ENCODE peak calls at places on chromosomes 11 and 22, in seven cellular contexts. One of them, this sample, is unnamed.

GRCh38 chr11:65546217-65546958 is 11.8 kb downstream of the LTBP3 start:
- DNase-seq in activated T-cell treated with anti-CD3 and anti-CD28 coated beads, Interleukin-2, amount 50 U/mL, for 1 hour: peak; percentile 100
- DNase-seq in CD4-positive, alpha-beta T cell: peak; percentile 98
- DNase-seq in body of pancreas: peak; percentile 97
- DNase-seq in Calu3: peak; percentile 99
- DNase-seq in MM.1S: peak; percentile 96
- DNase-seq in natural killer cell: peak; percentile 99
- DNase-seq in this sample: peak; percentile 94

GRCh38 chr11:124582565-124582964 is 12.8 kb downstream of the OR8A1 start:
- DNase-seq in CD4-positive, alpha-beta T cell: no peak
- DNase-seq in natural killer cell: no peak
- DNase-seq in MM.1S: no peak
- DNase-seq in Calu3: no peak
- DNase-seq in body of pancreas: no peak
- DNase-seq in activated T-cell treated with anti-CD3 and anti-CD28 coated beads, Interleukin-2, amount 50 U/mL, for 1 hour: no peak
- DNase-seq in this sample: no peak

GRCh38 chr22:41360126-41360525 is 21.6 kb upstream of the TEF start:
- DNase-seq in MM.1S: no peak
- DNase-seq in natural killer cell: no peak
- DNase-seq in body of pancreas: no peak
- DNase-seq in CD4-positive, alpha-beta T cell: no peak
- DNase-seq in Calu3: peak; percentile 27
- DNase-seq in activated T-cell treated with anti-CD3 and anti-CD28 coated beads, Interleukin-2, amount 50 U/mL, for 1 hour: no peak
- DNase-seq in this sample: no peak

GRCh38 chr22:49234459-49234858 is 593.2 kb downstream of the BRD1 start:
- DNase-seq in Calu3: no peak
- DNase-seq in MM.1S: no peak
- DNase-seq in body of pancreas: no peak
- DNase-seq in natural killer cell: no peak
- DNase-seq in CD4-positive, alpha-beta T cell: no peak
- DNase-seq in activated T-cell treated with anti-CD3 and anti-CD28 coated beads, Interleukin-2, amount 50 U/mL, for 1 hour: no peak
- DNase-seq in this sample: no peak

GRCh38 chr11:111736191-111736590 is 30.0 kb downstream of the PPP2R1B start:
- DNase-seq in activated T-cell treated with anti-CD3 and anti-CD28 coated beads, Interleukin-2, amount 50 U/mL, for 1 hour: no peak
- DNase-seq in body of pancreas: no peak
- DNase-seq in MM.1S: no peak
- DNase-seq in natural killer cell: no peak
- DNase-seq in CD4-positive, alpha-beta T cell: no peak
- DNase-seq in Calu3: no peak
- DNase-seq in this sample: no peak

GRCh38 chr11:111422494-111423249 is 43.6 kb upstream of the POU2AF1 start:
- DNase-seq in Calu3: peak; percentile 72
- DNase-seq in natural killer cell: no peak
- DNase-seq in body of pancreas: peak; percentile 73
- DNase-seq in MM.1S: peak; percentile 73
- DNase-seq in activated T-cell treated with anti-CD3 and anti-CD28 coated beads, Interleukin-2, amount 50 U/mL, for 1 hour: peak; percentile 52
- DNase-seq in CD4-positive, alpha-beta T cell: peak; percentile 31
- DNase-seq in this sample: peak; percentile 86

GRCh38 chr11:67389477-67389876 is 2.3 kb upstream of the RAD9A start:
- DNase-seq in activated T-cell treated with anti-CD3 and anti-CD28 coated beads, Interleukin-2, amount 50 U/mL, for 1 hour: peak; percentile 66
- DNase-seq in MM.1S: peak; percentile 45
- DNase-seq in natural killer cell: peak; percentile 50
- DNase-seq in CD4-positive, alpha-beta T cell: peak; percentile 37
- DNase-seq in body of pancreas: peak; percentile 61
- DNase-seq in Calu3: peak; percentile 81
- DNase-seq in this sample: peak; percentile 69

GRCh38 chr11:108286369-108286768 is 63.5 kb downstream of the ATM start:
- DNase-seq in Calu3: no peak
- DNase-seq in body of pancreas: no peak
- DNase-seq in activated T-cell treated with anti-CD3 and anti-CD28 coated beads, Interleukin-2, amount 50 U/mL, for 1 hour: no peak
- DNase-seq in natural killer cell: no peak
- DNase-seq in CD4-positive, alpha-beta T cell: no peak
- DNase-seq in MM.1S: no peak
- DNase-seq in this sample: no peak

GRCh38 chr22:47377926-47378560 is 615.6 kb downstream of the TBC1D22A start:
- DNase-seq in MM.1S: no peak
- DNase-seq in natural killer cell: no peak
- DNase-seq in body of pancreas: no peak
- DNase-seq in Calu3: no peak
- DNase-seq in CD4-positive, alpha-beta T cell: no peak
- DNase-seq in activated T-cell treated with anti-CD3 and anti-CD28 coated beads, Interleukin-2, amount 50 U/mL, for 1 hour: no peak
- DNase-seq in this sample: no peak

This sample was measured in GM12865.